ENCODE peak calls at places on chromosomes 3 and 15, in eight cellular contexts. M is H9, L is astrocyte of the spinal cord, Z is GM23248, W is occipital lobe, A is foreskin fibroblast, J is T-cell, X is esophagus squamous epithelium. P is an unnamed sample.

GRCh38 chr3:124562769-124563168 is 167.5 kb upstream of the UMPS start:
- DNase-seq in Z (no peak), J (no peak), X (no peak), L (no peak), W (no peak), A (no peak), M (no peak), P (no peak)

GRCh38 chr3:140941090-140941433 is 574 bp upstream of the SLC25A36 start:
- DNase-seq in X (no peak), A (no peak), J (no peak), Z (no peak), L (no peak), M (no peak), W (no peak), P (no peak)

GRCh38 chr15:38688761-38689160 is 124.1 kb upstream of the RASGRP1 start:
- DNase-seq in A (no peak), M (no peak), W (no peak), L (no peak), Z (no peak), X (no peak), J (peak; percentile 44), P (no peak)

GRCh38 chr3:8607285-8608040 is 37.1 kb downstream of the SSUH2 start:
- DNase-seq in Z (peak; percentile 82), X (no peak), L (peak; percentile 80), W (no peak), A (peak; percentile 59), M (peak; percentile 43), J (no peak), P (peak; percentile 51)

GRCh38 chr15:76235186-76235826 is 76.0 kb downstream of the ETFA start:
- DNase-seq in X (no peak), L (peak; percentile 57), Z (peak; percentile 60), M (no peak), J (no peak), A (peak; percentile 9), W (no peak), P (peak; percentile 26)

GRCh38 chr3:155661730-155662129 is 83.1 kb downstream of the PLCH1 start:
- DNase-seq in Z (no peak), M (no peak), W (no peak), X (no peak), A (no peak), J (no peak), L (no peak), P (no peak)

GRCh38 chr15:90178468-90179435 is 22.4 kb upstream of the SEMA4B start:
- DNase-seq in A (no peak), L (no peak), Z (no peak), W (no peak), M (no peak), X (no peak), J (no peak), P (no peak)

GRCh38 chr3:57735405-57735804 is 20.7 kb upstream of the SLMAP start:
- DNase-seq in X (no peak), A (no peak), L (no peak), Z (no peak), M (no peak), W (no peak), J (no peak), P (no peak)

GRCh38 chr15:75042730-75043508 is 19.5 kb downstream of the PPCDC start:
- DNase-seq in W (peak; percentile 20), X (peak; percentile 70), M (peak; percentile 73), J (peak; percentile 81), L (peak; percentile 29), A (peak; percentile 38), Z (peak; percentile 49), P (peak; percentile 60)

GRCh38 chr15:99446565-99447496 is 119.0 kb upstream of the MEF2A start:
- DNase-seq in M (peak; percentile 38), Z (no peak), A (no peak), W (no peak), X (no peak), L (no peak), J (no peak), P (no peak)

GRCh38 chr3:107443461-107443860 is 66.2 kb downstream of the CCDC54 start:
- DNase-seq in M (no peak), J (no peak), Z (no peak), L (no peak), W (no peak), X (no peak), A (no peak), P (no peak)

GRCh38 chr3:184082034-184082433 is 14.8 kb upstream of the HTR3E start:
- DNase-seq in A (no peak), X (no peak), Z (no peak), J (no peak), L (no peak), W (no peak), M (no peak), P (no peak)

GRCh38 chr3:5019411-5020261 is 40.4 kb downstream of the BHLHE40 start:
- DNase-seq in X (no peak), M (no peak), L (no peak), J (peak; percentile 85), A (no peak), W (no peak), Z (peak; percentile 68), P (no peak)

GRCh38 chr15:40233727-40234577 is 4.9 kb upstream of the PAK6 start:
- DNase-seq in W (no peak), A (no peak), Z (peak; percentile 24), M (no peak), X (no peak), L (no peak), J (no peak), P (no peak)

GRCh38 chr3:73029321-73029796 is 32.1 kb upstream of the EBLN2 start:
- DNase-seq in X (no peak), A (peak; percentile 85), L (peak; percentile 73), J (no peak), W (no peak), M (no peak), Z (peak; percentile 94), P (no peak)

P was measured in iPS-NIHi11.